ENCODE peak calls at places on chromosome 1, in six cellular contexts. M, S, R, J, E and X are unnamed samples.

GRCh38 chr1:94621392-94621791 is 79.8 kb upstream of the F3 start:
- DNase-seq in M (no peak), S (no peak), R (no peak), J (no peak), E (no peak), X (no peak)

GRCh38 chr1:209689484-209689883 is 14.3 kb downstream of the G0S2 start:
- DNase-seq in M (no peak), S (no peak), R (no peak), J (no peak), E (no peak), X (no peak)

GRCh38 chr1:230303822-230304221 is 122.3 kb downstream of the PGBD5 start:
- DNase-seq in M (no peak), S (no peak), R (no peak), J (no peak), E (no peak), X (no peak)

GRCh38 chr1:168845083-168845650 is 116.2 kb upstream of the DPT start:
- DNase-seq in M (no peak), S (no peak), R (no peak), J (no peak), E (no peak), X (no peak)

GRCh38 chr1:25194576-25195020 is 37.7 kb downstream of the SYF2 start:
- DNase-seq in M (no peak), S (no peak), R (no peak), J (no peak), E (no peak), X (no peak)

GRCh38 chr1:83102630-83103071 is 896.3 kb downstream of the TTLL7 start:
- DNase-seq in M (no peak), S (no peak), R (no peak), J (no peak), E (peak; percentile 68), X (no peak)

GRCh38 chr1:229032455-229032854 is 238.5 kb upstream of the RAB4A start:
- DNase-seq in M (no peak), S (no peak), R (no peak), J (no peak), E (no peak), X (no peak)

GRCh38 chr1:6513296-6513928 is 21.9 kb upstream of the PLEKHG5 start:
- DNase-seq in M (no peak), S (no peak), R (peak; percentile 18), J (no peak), E (no peak), X (no peak)

GRCh38 chr1:109994654-109995053 is 10.1 kb downstream of the AHCYL1 start:
- DNase-seq in M (no peak), S (no peak), R (no peak), J (no peak), E (no peak), X (no peak)

GRCh38 chr1:47513393-47513792 is 75.5 kb downstream of the FOXD2 start:
- DNase-seq in M (no peak), S (no peak), R (no peak), J (no peak), E (no peak), X (no peak)

GRCh38 chr1:147541672-147542548 is 609 bp downstream of the BCL9 start:
- DNase-seq in M (peak; percentile 45), S (peak; percentile 64), R (peak; percentile 34), J (peak; percentile 6), E (peak; percentile 67), X (peak; percentile 51)

GRCh38 chr1:87115317-87115885 is 201.0 kb downstream of the HS2ST1 start:
- DNase-seq in M (no peak), S (no peak), R (no peak), J (no peak), E (no peak), X (no peak)

GRCh38 chr1:246769306-246769705 is 45.1 kb downstream of the SCCPDH start:
- DNase-seq in M (no peak), S (no peak), R (no peak), J (no peak), E (no peak), X (no peak)

GRCh38 chr1:30422251-30422650 is 301.1 kb downstream of the MATN1 start:
- DNase-seq in M (no peak), S (peak; percentile 5), R (no peak), J (no peak), E (no peak), X (no peak)

GRCh38 chr1:223035724-223036478 is 107.1 kb downstream of the TLR5 start:
- DNase-seq in M (no peak), S (no peak), R (no peak), J (no peak), E (no peak), X (no peak)

GRCh38 chr1:173009597-173009996 is 41.1 kb downstream of the TNFSF18 start:
- DNase-seq in M (peak; percentile 6), S (no peak), R (no peak), J (no peak), E (no peak), X (no peak)

GRCh38 chr1:176165573-176165972 is 41.5 kb downstream of the COP1 start:
- DNase-seq in M (no peak), S (no peak), R (no peak), J (no peak), E (no peak), X (no peak)

GRCh38 chr1:162298266-162298665 is 78.4 kb downstream of the SPATA46 start:
- DNase-seq in M (no peak), S (no peak), R (no peak), J (no peak), E (no peak), X (no peak)

GRCh38 chr1:150127868-150128267 is 21.8 kb upstream of the PLEKHO1 start:
- DNase-seq in M (no peak), S (no peak), R (no peak), J (no peak), E (no peak), X (no peak)

GRCh38 chr1:48617227-48617626 is 145.2 kb upstream of the SPATA6 start:
- DNase-seq in M (no peak), S (no peak), R (no peak), J (no peak), E (no peak), X (no peak)
- TF ChIP-seq CTCF in M (no peak), S (no peak), R (no peak), J (no peak), E (no peak), X (no peak)

DNA sequence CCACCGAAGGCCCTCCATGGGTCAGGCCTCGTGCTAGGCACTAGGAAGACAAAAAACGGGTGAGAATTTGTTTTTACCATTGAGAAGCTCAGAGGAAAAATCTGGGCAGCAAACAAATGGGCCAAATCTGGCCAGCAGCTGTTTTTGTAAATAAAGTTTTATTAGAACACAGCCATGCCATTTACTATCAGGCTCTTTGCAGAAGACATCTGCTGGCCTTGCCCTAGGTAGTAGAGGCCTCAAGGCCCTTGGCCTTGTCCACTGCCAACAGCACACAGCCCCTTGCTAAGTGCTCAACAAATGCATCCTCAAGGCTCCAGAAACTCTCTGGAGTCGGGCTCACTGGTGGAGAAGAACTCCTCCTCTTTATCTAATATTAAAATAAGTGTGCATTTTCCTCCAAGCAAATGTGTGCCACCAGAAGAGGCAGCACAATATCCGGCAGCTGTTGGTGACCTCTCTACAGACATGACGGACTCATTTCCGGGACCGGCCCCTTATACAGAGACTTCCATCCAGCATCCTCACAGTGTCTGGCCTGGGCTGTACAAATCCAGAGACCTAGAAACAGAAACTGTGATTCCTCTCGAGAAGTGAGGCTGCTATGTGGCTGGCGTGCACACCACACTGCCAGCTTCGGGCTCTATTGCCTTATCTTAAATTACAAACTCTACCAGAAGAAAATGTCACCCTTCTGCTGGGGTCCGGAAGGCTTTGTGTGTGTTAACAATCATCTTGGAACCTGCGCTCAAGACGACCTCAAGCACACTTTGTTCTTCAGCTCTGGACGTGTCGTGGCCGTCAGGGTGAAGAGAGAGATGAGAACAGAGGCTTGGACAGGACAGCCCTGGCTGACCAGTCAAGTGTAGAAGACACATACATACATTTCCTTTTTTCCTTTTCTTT is 203.9 kb downstream of the TOMM20 start:
- DNase-seq in M (no peak), S (no peak), R (no peak), J (no peak), E (no peak), X (no peak)
- H3K27ac ChIP-seq in M (peak overlapping the region; percentile 57), S (peak overlapping the region; percentile 58), R (no peak overlapping the region), J (no peak overlapping the region), E (no peak overlapping the region), X (no peak overlapping the region)

GRCh38 chr1:232047473-232047872 is 420.9 kb downstream of the DISC1 start:
- DNase-seq in M (no peak), S (no peak), R (no peak), J (no peak), E (no peak), X (no peak)
- TF ChIP-seq CTCF in M (peak; percentile 29), S (no peak), R (no peak), J (no peak), E (peak; percentile 14), X (no peak)

GRCh38 chr1:164589961-164590507 is 31.1 kb downstream of the PBX1 start:
- DNase-seq in M (no peak), S (no peak), R (no peak), J (no peak), E (no peak), X (no peak)

GRCh38 chr1:164586619-164587018 is 27.6 kb downstream of the PBX1 start:
- DNase-seq in M (no peak), S (no peak), R (no peak), J (no peak), E (no peak), X (no peak)

GRCh38 chr1:164588388-164589341 is 29.7 kb downstream of the PBX1 start:
- DNase-seq in M (peak; percentile 75), S (peak; percentile 81), R (no peak), J (no peak), E (peak; percentile 79), X (peak; percentile 49)

GRCh38 chr1:164589408-164589807 is 30.4 kb downstream of the PBX1 start:
- DNase-seq in M (no peak), S (no peak), R (no peak), J (no peak), E (no peak), X (no peak)

GRCh38 chr1:164587617-164588367 is 28.8 kb downstream of the PBX1 start:
- DNase-seq in M (no peak), S (no peak), R (no peak), J (no peak), E (no peak), X (no peak)
- H3K27ac ChIP-seq in M (peak overlapping the region; percentile 42), S (peak overlapping the region; percentile 88), R (no peak overlapping the region), J (no peak overlapping the region), E (peak overlapping the region; percentile 95), X (peak overlapping the region; percentile 37)

GRCh38 chr1:61674221-61674620 is 50.7 kb downstream of the TM2D1 start:
- DNase-seq in M (no peak), S (no peak), R (no peak), J (no peak), E (no peak), X (no peak)

GRCh38 chr1:61672376-61672775 is 52.6 kb downstream of the TM2D1 start:
- DNase-seq in M (no peak), S (no peak), R (no peak), J (no peak), E (no peak), X (no peak)

GRCh38 chr1:61670016-61670415 is 54.9 kb downstream of the TM2D1 start:
- DNase-seq in M (no peak), S (no peak), R (no peak), J (no peak), E (no peak), X (no peak)
- TF ChIP-seq CTCF in M (no peak), S (no peak), R (no peak), J (no peak), E (no peak), X (no peak)